ENCODE peak calls at places on chromosomes 12 and 14, in seven cellular contexts. One of them, this sample, is unnamed.
A peak's percentile ranks its signal among the peaks of the same experiment; 100 is the strongest.

GRCh38 chr12:102430661-102431060 is 49.7 kb downstream of the IGF1 start:
- DNase-seq in GM23248: peak; percentile 59
- DNase-seq in CD8-positive, alpha-beta T cell: no peak
- DNase-seq in activated T-helper 1 cell treated with Interleukin-2 at 50 U/mL for 16 hours: no peak
- DNase-seq in amniotic stem cell: no peak
- DNase-seq in AG09309: no peak
- DNase-seq in mucosa of descending colon: no peak
- DNase-seq in this sample: no peak

GRCh38 chr14:50351016-50351415 is 38.9 kb downstream of the DMAC2L start:
- DNase-seq in GM23248: peak; percentile 42
- DNase-seq in CD8-positive, alpha-beta T cell: no peak
- DNase-seq in activated T-helper 1 cell treated with Interleukin-2 at 50 U/mL for 16 hours: no peak
- DNase-seq in amniotic stem cell: no peak
- DNase-seq in AG09309: no peak
- DNase-seq in mucosa of descending colon: no peak
- DNase-seq in this sample: no peak

GRCh38 chr14:66045572-66046021 is 440.6 kb upstream of the CCDC196 start:
- DNase-seq in GM23248: peak; percentile 69
- DNase-seq in CD8-positive, alpha-beta T cell: no peak
- DNase-seq in activated T-helper 1 cell treated with Interleukin-2 at 50 U/mL for 16 hours: no peak
- DNase-seq in amniotic stem cell: no peak
- DNase-seq in AG09309: peak; percentile 13
- DNase-seq in mucosa of descending colon: no peak
- DNase-seq in this sample: no peak

GRCh38 chr14:25006961-25007795 is 42.8 kb downstream of the STXBP6 start:
- DNase-seq in GM23248: peak; percentile 97
- DNase-seq in CD8-positive, alpha-beta T cell: no peak
- DNase-seq in activated T-helper 1 cell treated with Interleukin-2 at 50 U/mL for 16 hours: no peak
- DNase-seq in amniotic stem cell: peak; percentile 75
- DNase-seq in AG09309: peak; percentile 68
- DNase-seq in mucosa of descending colon: no peak
- DNase-seq in this sample: no peak

GRCh38 chr12:13534645-13535398 is 338.3 kb downstream of the EMP1 start:
- DNase-seq in GM23248: peak; percentile 66
- DNase-seq in CD8-positive, alpha-beta T cell: no peak
- DNase-seq in activated T-helper 1 cell treated with Interleukin-2 at 50 U/mL for 16 hours: no peak
- DNase-seq in amniotic stem cell: peak; percentile 24
- DNase-seq in AG09309: no peak
- DNase-seq in mucosa of descending colon: peak; percentile 75
- DNase-seq in this sample: peak; percentile 77

GRCh38 chr12:68440068-68440581 is 108.0 kb upstream of the MDM1 start:
- DNase-seq in GM23248: peak; percentile 65
- DNase-seq in CD8-positive, alpha-beta T cell: no peak
- DNase-seq in activated T-helper 1 cell treated with Interleukin-2 at 50 U/mL for 16 hours: no peak
- DNase-seq in amniotic stem cell: no peak
- DNase-seq in AG09309: no peak
- DNase-seq in mucosa of descending colon: no peak
- DNase-seq in this sample: no peak

GRCh38 chr12:75505706-75506312 is 5.6 kb downstream of the KRR1 start:
- DNase-seq in GM23248: peak; percentile 66
- DNase-seq in CD8-positive, alpha-beta T cell: no peak
- DNase-seq in activated T-helper 1 cell treated with Interleukin-2 at 50 U/mL for 16 hours: no peak
- DNase-seq in amniotic stem cell: peak; percentile 20
- DNase-seq in AG09309: no peak
- DNase-seq in mucosa of descending colon: no peak
- DNase-seq in this sample: no peak

GRCh38 chr12:63968685-63969084 is 124.2 kb downstream of the SRGAP1 start:
- DNase-seq in GM23248: no peak
- DNase-seq in CD8-positive, alpha-beta T cell: no peak
- DNase-seq in activated T-helper 1 cell treated with Interleukin-2 at 50 U/mL for 16 hours: no peak
- DNase-seq in amniotic stem cell: no peak
- DNase-seq in AG09309: no peak
- DNase-seq in mucosa of descending colon: no peak
- DNase-seq in this sample: no peak

GRCh38 chr12:91994208-91994797 is 151.3 kb downstream of the BTG1 start:
- DNase-seq in GM23248: no peak
- DNase-seq in CD8-positive, alpha-beta T cell: no peak
- DNase-seq in activated T-helper 1 cell treated with Interleukin-2 at 50 U/mL for 16 hours: no peak
- DNase-seq in amniotic stem cell: no peak
- DNase-seq in AG09309: no peak
- DNase-seq in mucosa of descending colon: no peak
- DNase-seq in this sample: no peak

GRCh38 chr12:124191024-124191359 is 103.9 kb upstream of the RFLNA start:
- DNase-seq in GM23248: peak; percentile 14
- DNase-seq in CD8-positive, alpha-beta T cell: no peak
- DNase-seq in activated T-helper 1 cell treated with Interleukin-2 at 50 U/mL for 16 hours: no peak
- DNase-seq in amniotic stem cell: no peak
- DNase-seq in AG09309: no peak
- DNase-seq in mucosa of descending colon: no peak
- DNase-seq in this sample: no peak

GRCh38 chr12:42213023-42213422 is 25.0 kb downstream of the YAF2 start:
- DNase-seq in GM23248: no peak
- DNase-seq in CD8-positive, alpha-beta T cell: no peak
- DNase-seq in activated T-helper 1 cell treated with Interleukin-2 at 50 U/mL for 16 hours: no peak
- DNase-seq in amniotic stem cell: no peak
- DNase-seq in AG09309: no peak
- DNase-seq in mucosa of descending colon: no peak
- DNase-seq in this sample: peak; percentile 28

This sample was measured in colonic mucosa.